ENCODE peak calls at places on chromosomes 5 and 9, in five cellular contexts. L is activated naive CD4-positive, alpha-beta T cell; O is DMS79 treated with DMSO at 0.1 percent for 48 hours; P is C1 segment of cervical spinal cord; B is fibroblast of mammary gland. W is an unnamed sample.

GRCh38 chr5:136036991-136037705 is 8.4 kb downstream of the TGFBI start:
- DNase-seq in L (no peak), P (no peak), B (no peak), O (peak), W (peak)

GRCh38 chr5:68798877-68799276 is 294.9 kb upstream of the SLC30A5 start:
- DNase-seq in O (no peak), P (no peak), B (peak), L (no peak), W (peak)

GRCh38 chr5:111583761-111584203 is 71.4 kb upstream of the STARD4 start:
- DNase-seq in L (no peak), B (peak), O (no peak), P (no peak), W (no peak)

GRCh38 chr5:58042933-58043606 is 416.8 kb downstream of the PLK2 start:
- DNase-seq in L (no peak), P (no peak), B (no peak), O (no peak), W (no peak)

GRCh38 chr9:110197330-110198187 is 10.4 kb downstream of the C9orf152 start:
- DNase-seq in L (no peak), B (peak), P (no peak), O (no peak), W (no peak)

GRCh38 chr5:10733426-10733825 is 27.6 kb downstream of the DAP start:
- DNase-seq in O (no peak), L (no peak), P (no peak), B (no peak), W (no peak)

GRCh38 chr5:150589791-150590601 is 50.5 kb upstream of the SYNPO start:
- DNase-seq in B (peak), P (no peak), L (no peak), O (no peak), W (peak)

GRCh38 chr5:20494706-20495105 is 506.7 kb upstream of the CDH18 start:
- DNase-seq in P (no peak), L (no peak), O (no peak), B (no peak), W (no peak)

GRCh38 chr9:132877818-132878694 is at the start of gene AK8:
- DNase-seq in B (peak), O (peak), L (peak), P (peak), W (peak)

GRCh38 chr5:179315356-179315890 is 29.8 kb downstream of the ADAMTS2 start:
- DNase-seq in P (no peak), O (no peak), B (no peak), L (no peak), W (no peak)

GRCh38 chr5:56328753-56329560 is 95.8 kb upstream of the ANKRD55 start:
- DNase-seq in L (no peak), O (no peak), P (no peak), B (no peak), W (no peak)

GRCh38 chr5:146588331-146588730 is 72.3 kb upstream of the GPR151 start:
- DNase-seq in B (peak), L (no peak), P (no peak), O (no peak), W (no peak)

GRCh38 chr5:34627794-34628193 is 28.3 kb upstream of the RAI14 start:
- DNase-seq in P (no peak), L (no peak), O (no peak), B (peak), W (no peak)

GRCh38 chr9:33813712-33814641 is 3.0 kb upstream of the UBE2R2 start:
- DNase-seq in B (peak), P (peak), O (peak), L (no peak), W (no peak)

GRCh38 chr5:329106-329757 is 7.7 kb downstream of the AHRR start:
- DNase-seq in L (no peak), B (no peak), P (no peak), O (no peak), W (no peak)

GRCh38 chr5:40736103-40736875 is 19.5 kb downstream of the TTC33 start:
- DNase-seq in O (no peak), B (peak), L (no peak), P (no peak), W (no peak)